ENCODE peak calls at places on chromosomes 7 and 10, in five cellular contexts. N is ovary; L is astrocyte; K is psoas muscle; S is effector memory CD4-positive, alpha-beta T cell. P is an unnamed sample.

GRCh38 chr7:131173148-131173890 is 154.4 kb upstream of the MKLN1 start:
- DNase-seq in L (peak; percentile 39), K (no peak), N (no peak), S (no peak), P (no peak)

GRCh38 chr7:40133561-40134427 is 628 bp downstream of the MPLKIP start:
- DNase-seq in S (no peak), K (no peak), N (no peak), L (peak; percentile 41), P (no peak)

GRCh38 chr10:71854031-71854430 is 3.0 kb upstream of the PSAP start:
- DNase-seq in K (no peak), S (no peak), N (no peak), L (peak; percentile 46), P (no peak)

GRCh38 chr7:100476903-100477870 is 1.8 kb downstream of the TSC22D4 start:
- DNase-seq in L (no peak), S (no peak), N (peak; percentile 61), K (no peak), P (peak; percentile 86)

GRCh38 chr10:51358227-51358626 is 283.9 kb downstream of the PRKG1 start:
- DNase-seq in L (no peak), K (no peak), N (no peak), S (no peak), P (no peak)

GRCh38 chr10:31350891-31351290 is 31.9 kb downstream of the ZEB1 start:
- DNase-seq in L (no peak), N (no peak), S (no peak), K (no peak), P (no peak)

GRCh38 chr7:12730523-12730922 is 43.1 kb downstream of the ARL4A start:
- DNase-seq in S (no peak), L (no peak), N (no peak), K (no peak), P (no peak)

GRCh38 chr7:142375710-142376313 is 118.0 kb upstream of the PRSS58 start:
- DNase-seq in N (no peak), L (no peak), S (no peak), K (no peak), P (peak; percentile 68)

GRCh38 chr7:49883933-49884332 is 110.5 kb downstream of the VWC2 start:
- DNase-seq in K (no peak), N (no peak), L (no peak), S (no peak), P (no peak)

DNA sequence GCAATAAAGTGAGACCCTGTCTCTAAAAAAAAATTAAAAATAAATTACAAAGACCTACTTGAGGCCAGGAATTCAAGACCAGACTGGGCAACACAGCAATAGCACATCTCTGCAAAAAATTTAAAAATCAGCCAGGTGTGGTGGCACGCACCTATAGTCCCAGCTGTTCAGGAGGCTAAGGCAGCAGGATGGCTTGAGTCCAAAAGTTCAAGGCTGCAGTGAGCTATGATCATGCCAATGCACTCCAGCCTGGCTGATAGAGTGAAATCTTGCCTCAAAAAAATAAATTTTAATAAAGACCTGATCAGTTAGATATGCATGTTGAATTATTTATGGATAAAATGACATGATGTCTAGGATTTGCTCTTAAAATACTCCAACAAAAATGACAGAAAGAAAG is 34.9 kb downstream of the P4HA1 start:
- DNase-seq in N (no peak), L (no peak), S (no peak), K (no peak), P (no peak)
- H3K36me3 ChIP-seq in N (no peaks in the 10 kb centered on the region), L (peaks cover 2% of the 10 kb centered on the region), S (peaks cover 3% of the 10 kb centered on the region), K (no peaks in the 10 kb centered on the region), P (no peaks in the 10 kb centered on the region)

GRCh38 chr7:157521061-157521731 is 184.4 kb downstream of the DNAJB6 start:
- DNase-seq in K (no peak), N (peak; percentile 1), S (no peak), L (no peak), P (peak; percentile 44)

GRCh38 chr7:157520249-157520648 is 183.4 kb downstream of the DNAJB6 start:
- DNase-seq in K (no peak), S (no peak), N (peak; percentile 0), L (no peak), P (no peak)

GRCh38 chr7:157522189-157522588 is 185.4 kb downstream of the DNAJB6 start:
- DNase-seq in S (no peak), K (no peak), N (peak; percentile 3), L (no peak), P (peak; percentile 51)

GRCh38 chr7:157522954-157523353 is 186.2 kb downstream of the DNAJB6 start:
- DNase-seq in L (no peak), K (no peak), S (no peak), N (peak; percentile 0), P (peak; percentile 56)

DNA sequence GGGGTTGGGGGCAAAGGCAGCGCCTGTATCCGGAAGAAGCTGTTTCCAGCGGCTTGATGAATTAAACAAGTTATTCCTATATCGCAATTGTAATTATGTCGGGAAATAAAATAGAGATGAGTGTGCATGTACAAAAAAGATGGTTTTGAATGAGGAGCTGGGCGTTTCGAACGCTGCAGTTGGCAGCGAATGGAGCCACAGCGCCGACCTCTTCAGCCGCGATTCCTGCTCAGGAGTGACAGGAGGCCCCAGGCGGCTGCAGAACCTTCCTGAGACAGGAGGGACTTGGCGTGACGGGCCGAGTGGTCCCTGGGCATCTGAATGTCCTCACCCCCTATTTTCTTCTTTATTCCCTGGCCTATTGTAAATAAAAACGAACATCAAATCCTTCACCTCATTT is 184.9 kb downstream of the DNAJB6 start:
- DNase-seq in K (no peak), N (peak; percentile 0), L (no peak), S (no peak), P (no peak)
- H3K36me3 ChIP-seq in K (no peaks in the 10 kb centered on the region), N (no peaks in the 10 kb centered on the region), L (no peaks in the 10 kb centered on the region), S (no peaks in the 10 kb centered on the region), P (no peaks in the 10 kb centered on the region)

DNA sequence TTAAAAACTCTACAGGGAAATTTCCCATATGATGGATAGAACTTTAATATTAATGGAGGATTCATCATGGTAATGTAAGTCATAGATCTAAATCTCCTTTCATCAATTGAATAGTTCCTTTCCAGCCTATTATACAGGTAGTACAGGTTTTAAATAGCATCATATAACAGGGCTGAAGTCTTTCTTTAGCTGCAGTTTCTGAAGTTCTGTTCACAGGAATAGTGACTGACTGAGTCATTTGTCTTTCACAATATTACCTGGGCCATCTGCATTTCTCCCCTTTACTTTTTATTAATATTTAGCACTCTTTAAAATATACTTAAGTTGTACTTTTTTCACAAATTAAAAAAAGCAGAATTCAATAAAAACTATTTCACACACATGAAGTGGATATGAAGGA is 12.6 kb upstream of the NPVF start:
- DNase-seq in N (no peak), L (no peak), K (no peak), S (no peak), P (no peak)
- H3K36me3 ChIP-seq in N (no peaks in the 10 kb centered on the region), L (no peaks in the 10 kb centered on the region), K (no peaks in the 10 kb centered on the region), S (no peaks in the 10 kb centered on the region), P (no peaks in the 10 kb centered on the region)

DNA sequence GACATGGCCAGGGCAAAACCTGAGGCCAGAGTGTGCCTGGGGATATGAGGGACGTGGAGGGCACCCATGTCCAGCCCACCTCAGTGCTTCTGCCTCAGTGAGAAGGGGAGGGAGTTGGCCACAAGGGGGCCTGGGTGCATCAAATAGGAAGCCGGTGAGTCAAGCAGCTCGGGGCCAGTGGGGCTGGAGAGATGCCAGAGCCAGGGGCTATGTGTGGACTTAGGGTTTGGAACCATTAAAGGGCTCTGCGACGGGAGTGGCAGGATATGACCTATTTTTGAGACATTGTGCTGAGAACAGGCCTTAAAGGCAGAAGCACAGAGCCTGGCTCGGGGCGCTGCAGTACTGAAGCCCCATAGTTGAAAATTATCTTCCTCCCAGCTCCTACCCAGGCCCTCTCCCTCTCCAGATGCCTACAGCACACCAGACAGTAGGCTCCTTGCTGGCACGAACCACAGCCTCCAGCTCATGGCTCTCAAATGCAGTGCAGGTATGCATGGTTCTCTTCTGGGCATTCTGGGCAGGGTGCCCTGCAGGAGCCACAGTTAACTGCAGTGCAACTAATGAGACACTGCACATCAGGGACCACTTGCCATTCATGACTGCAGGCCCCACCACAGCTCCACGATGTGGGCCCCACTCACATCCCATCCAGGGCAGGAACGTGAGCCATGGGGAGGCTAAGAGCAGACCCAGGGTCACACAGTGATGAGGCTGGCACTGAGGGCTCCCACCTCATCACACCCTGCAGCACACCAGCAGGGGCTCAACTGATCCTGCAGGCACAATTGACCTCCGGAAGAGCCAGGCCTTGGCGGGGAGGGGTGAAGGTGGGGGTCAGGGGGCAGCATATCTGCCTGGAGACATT is 7.2 kb upstream of the PGAM2 start:
- DNase-seq in S (no peak), K (peak; percentile 86), L (peak; percentile 71), N (peak; percentile 84), P (peak; percentile 91)
- H3K36me3 ChIP-seq in S (peaks cover 49% of the 10 kb centered on the region), K (peaks cover 2% of the 10 kb centered on the region), L (peaks cover 3% of the 10 kb centered on the region), N (no peaks in the 10 kb centered on the region), P (peaks cover 6% of the 10 kb centered on the region)

DNA sequence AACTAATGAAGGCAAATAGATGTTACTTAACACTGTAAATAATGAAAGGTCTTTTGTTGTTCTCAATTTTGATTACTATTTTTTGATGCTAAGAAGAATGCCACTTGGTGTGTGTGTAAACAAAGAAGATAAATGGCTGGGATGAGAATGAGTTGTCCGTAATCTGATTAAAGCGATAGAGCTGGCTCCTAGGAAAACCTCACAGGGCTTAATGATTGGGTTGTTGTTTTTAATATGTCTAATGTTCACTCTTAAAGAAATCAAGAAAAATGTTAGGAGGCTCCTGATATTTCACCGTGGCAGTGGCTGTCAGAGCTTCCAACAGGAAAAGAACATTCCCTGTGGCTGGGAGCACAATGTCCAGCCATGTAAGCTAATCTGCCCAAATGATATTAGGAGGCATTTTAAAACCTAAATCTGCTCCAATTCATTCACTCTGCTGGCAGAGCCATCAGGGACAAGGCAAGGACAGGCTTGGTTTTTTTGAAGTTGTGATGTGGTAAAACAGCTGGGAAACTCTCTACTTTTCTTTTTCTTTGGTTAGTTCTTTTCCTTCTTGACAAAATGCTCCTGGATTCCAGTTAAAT is 243.9 kb downstream of the SNX10 start:
- DNase-seq in L (no peak), N (no peak), S (no peak), K (no peak), P (no peak)
- H3K36me3 ChIP-seq in L (no peaks in the 10 kb centered on the region), N (no peaks in the 10 kb centered on the region), S (no peaks in the 10 kb centered on the region), K (no peaks in the 10 kb centered on the region), P (no peaks in the 10 kb centered on the region)

DNA sequence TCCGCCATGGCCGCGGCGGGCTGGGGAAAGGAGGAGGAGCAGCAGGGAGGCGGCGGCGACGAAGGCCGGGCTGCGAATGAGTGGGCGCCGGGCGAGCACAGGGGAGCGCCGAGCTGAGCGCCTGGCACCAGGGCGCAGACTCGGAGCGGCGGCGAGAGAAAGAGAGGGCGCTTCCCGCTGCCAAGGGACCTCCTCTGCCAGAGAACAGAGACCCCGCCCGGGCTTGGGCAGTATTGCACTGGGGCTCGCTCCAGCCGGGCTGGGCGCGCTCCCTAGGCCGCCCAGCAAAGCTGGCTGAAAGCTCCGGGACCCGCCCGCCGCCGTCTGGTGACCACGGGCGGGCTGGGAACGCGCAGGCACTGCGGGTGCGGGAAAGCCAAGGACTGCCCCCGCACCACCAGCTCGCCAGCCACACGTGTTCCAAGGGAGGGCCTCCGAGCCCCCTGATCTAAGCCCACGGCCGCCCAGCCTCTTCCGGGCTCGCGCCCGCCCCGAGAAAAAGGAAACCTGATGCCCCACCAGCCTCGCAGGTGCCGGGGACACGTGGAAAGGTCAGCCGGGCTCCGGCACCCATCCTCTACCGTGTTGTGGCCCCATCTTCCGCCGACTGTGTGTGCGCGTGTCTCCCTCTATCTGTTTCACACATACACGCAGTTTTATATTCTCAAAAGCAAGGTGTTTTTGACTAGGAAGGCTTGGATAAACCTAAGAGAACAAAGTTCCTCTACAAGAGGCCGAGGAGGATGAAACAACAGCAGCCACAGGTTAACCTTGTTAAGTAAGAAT is at the start of gene CCDC6:
- DNase-seq in S (peak; percentile 81), K (peak; percentile 93), N (peak; percentile 92), L (peak; percentile 87), P (peak; percentile 91)
- H3K36me3 ChIP-seq in S (no peaks in the 10 kb centered on the region), K (no peaks in the 10 kb centered on the region), N (no peaks in the 10 kb centered on the region), L (no peaks in the 10 kb centered on the region), P (no peaks in the 10 kb centered on the region)

GRCh38 chr7:52911795-52912194 is 123.6 kb upstream of the POM121L12 start:
- DNase-seq in K (no peak), N (no peak), L (no peak), S (no peak), P (no peak)
- H3K36me3 ChIP-seq in K (no peaks in the 10 kb centered on the region), N (no peaks in the 10 kb centered on the region), L (no peaks in the 10 kb centered on the region), S (no peaks in the 10 kb centered on the region), P (no peaks in the 10 kb centered on the region)